ENCODE peak calls at places on chromosomes 16 and 17, in six cellular contexts. K, P, O, Z, M and R are unnamed samples.

GRCh38 chr17:4304417-4305027 is 40.7 kb upstream of the ANKFY1 start:
- DNase-seq in K (no peak), P (peak; percentile 5), O (peak; percentile 53), Z (no peak), M (peak; percentile 5), R (no peak)

GRCh38 chr16:68920349-68920748 is 77.0 kb downstream of the TANGO6 start:
- DNase-seq in K (no peak), P (no peak), O (no peak), Z (no peak), M (no peak), R (no peak)

GRCh38 chr17:55705847-55706246 is 16.8 kb downstream of the TMEM100 start:
- DNase-seq in K (no peak), P (no peak), O (no peak), Z (no peak), M (no peak), R (no peak)

GRCh38 chr16:945271-946047 is 25.3 kb downstream of the LMF1 start:
- DNase-seq in K (no peak), P (no peak), O (no peak), Z (no peak), M (no peak), R (no peak)

GRCh38 chr17:83136156-83136555 is 56.7 kb downstream of the METRNL start:
- DNase-seq in K (no peak), P (no peak), O (no peak), Z (no peak), M (no peak), R (no peak)

GRCh38 chr16:23296994-23297393 is 5.1 kb upstream of the SCNN1B start:
- DNase-seq in K (no peak), P (no peak), O (no peak), Z (no peak), M (no peak), R (no peak)

GRCh38 chr16:47461598-47462266 is 601 bp downstream of the PHKB start:
- DNase-seq in K (no peak), P (no peak), O (peak; percentile 3), Z (no peak), M (peak; percentile 13), R (no peak)

GRCh38 chr17:4559139-4559791 is 1.1 kb downstream of the GGT6 start:
- DNase-seq in K (no peak), P (no peak), O (no peak), Z (peak; percentile 30), M (no peak), R (no peak)

GRCh38 chr17:43521389-43521788 is 24.8 kb downstream of the ETV4 start:
- DNase-seq in K (no peak), P (no peak), O (no peak), Z (no peak), M (no peak), R (no peak)

GRCh38 chr17:42698736-42699414 is 16.5 kb downstream of the CNTNAP1 start:
- DNase-seq in K (peak; percentile 7), P (no peak), O (no peak), Z (peak; percentile 38), M (peak; percentile 78), R (no peak)

GRCh38 chr17:27533874-27534815 is 77.9 kb downstream of the KSR1 start:
- DNase-seq in K (peak; percentile 53), P (no peak), O (no peak), Z (no peak), M (peak; percentile 79), R (no peak)

GRCh38 chr16:67966549-67967182 is 1.8 kb downstream of the SLC12A4 start:
- DNase-seq in K (no peak), P (no peak), O (no peak), Z (peak; percentile 60), M (no peak), R (no peak)

GRCh38 chr16:89104930-89105571 is 11.4 kb downstream of the ACSF3 start:
- DNase-seq in K (no peak), P (no peak), O (no peak), Z (peak; percentile 36), M (no peak), R (no peak)

GRCh38 chr17:74513987-74514631 is 17.2 kb downstream of the CD300LB start:
- DNase-seq in K (no peak), P (no peak), O (no peak), Z (no peak), M (peak; percentile 11), R (no peak)

GRCh38 chr17:75795820-75796607 is 11.4 kb downstream of the UNK start:
- DNase-seq in K (no peak), P (no peak), O (no peak), Z (no peak), M (no peak), R (no peak)

GRCh38 chr16:85675528-85675927 is 13.2 kb downstream of the GINS2 start:
- DNase-seq in K (no peak), P (no peak), O (no peak), Z (no peak), M (no peak), R (no peak)

GRCh38 chr16:24488045-24488444 is 51.3 kb upstream of the RBBP6 start:
- DNase-seq in K (no peak), P (no peak), O (no peak), Z (no peak), M (no peak), R (no peak)